ENCODE peak calls at places on chromosome 19, in four cellular contexts. One of them, this sample, is unnamed.

GRCh38 chr19:53545271-53546065 is 7.5 kb downstream of the ZNF331 start:
- DNase-seq in EL: peak; percentile 94
- DNase-seq in activated B cell treated with CpG ODN at 0.5 μM for 24 hours: no peak
- DNase-seq in activated naive CD4-positive, alpha-beta T cell treated with anti-CD3 and anti-CD28 coated beads for 36 hours: no peak
- DNase-seq in this sample: peak; percentile 86

GRCh38 chr19:17610384-17610783 is 54.9 kb downstream of the COLGALT1 start:
- DNase-seq in EL: peak; percentile 22
- DNase-seq in activated naive CD4-positive, alpha-beta T cell treated with anti-CD3 and anti-CD28 coated beads for 36 hours: no peak
- DNase-seq in activated B cell treated with CpG ODN at 0.5 μM for 24 hours: no peak
- DNase-seq in this sample: no peak

GRCh38 chr19:22052644-22053013 is 345 bp downstream of the ZNF257 start:
- DNase-seq in EL: no peak
- DNase-seq in activated B cell treated with CpG ODN at 0.5 μM for 24 hours: no peak
- DNase-seq in activated naive CD4-positive, alpha-beta T cell treated with anti-CD3 and anti-CD28 coated beads for 36 hours: peak; percentile 26
- DNase-seq in this sample: no peak

GRCh38 chr19:38837656-38838121 is 6.1 kb upstream of the ECH1 start:
- DNase-seq in activated naive CD4-positive, alpha-beta T cell treated with anti-CD3 and anti-CD28 coated beads for 36 hours: no peak
- DNase-seq in EL: peak; percentile 83
- DNase-seq in activated B cell treated with CpG ODN at 0.5 μM for 24 hours: no peak
- DNase-seq in this sample: no peak

GRCh38 chr19:2344381-2344870 is 15.6 kb upstream of the TMPRSS9 start:
- DNase-seq in activated B cell treated with CpG ODN at 0.5 μM for 24 hours: no peak
- DNase-seq in activated naive CD4-positive, alpha-beta T cell treated with anti-CD3 and anti-CD28 coated beads for 36 hours: no peak
- DNase-seq in EL: no peak
- DNase-seq in this sample: no peak

GRCh38 chr19:5827891-5828660 is 11.4 kb downstream of the FUT6 start:
- DNase-seq in activated naive CD4-positive, alpha-beta T cell treated with anti-CD3 and anti-CD28 coated beads for 36 hours: peak; percentile 96
- DNase-seq in EL: peak; percentile 93
- DNase-seq in activated B cell treated with CpG ODN at 0.5 μM for 24 hours: peak; percentile 78
- DNase-seq in this sample: peak; percentile 67

GRCh38 chr19:49581007-49581508 is at the start of gene PRRG2:
- DNase-seq in EL: no peak
- DNase-seq in activated naive CD4-positive, alpha-beta T cell treated with anti-CD3 and anti-CD28 coated beads for 36 hours: no peak
- DNase-seq in activated B cell treated with CpG ODN at 0.5 μM for 24 hours: no peak
- DNase-seq in this sample: no peak

GRCh38 chr19:3443840-3444694 is 36.3 kb downstream of the SMIM24 start:
- DNase-seq in activated B cell treated with CpG ODN at 0.5 μM for 24 hours: no peak
- DNase-seq in EL: no peak
- DNase-seq in activated naive CD4-positive, alpha-beta T cell treated with anti-CD3 and anti-CD28 coated beads for 36 hours: no peak
- DNase-seq in this sample: no peak

GRCh38 chr19:10760268-10760944 is 42.5 kb downstream of the DNM2 start:
- DNase-seq in activated B cell treated with CpG ODN at 0.5 μM for 24 hours: peak; percentile 57
- DNase-seq in activated naive CD4-positive, alpha-beta T cell treated with anti-CD3 and anti-CD28 coated beads for 36 hours: peak; percentile 65
- DNase-seq in EL: peak; percentile 49
- DNase-seq in this sample: peak; percentile 47

GRCh38 chr19:11286312-11286974 is 9.5 kb upstream of the TSPAN16 start:
- DNase-seq in EL: peak; percentile 61
- DNase-seq in activated naive CD4-positive, alpha-beta T cell treated with anti-CD3 and anti-CD28 coated beads for 36 hours: peak; percentile 13
- DNase-seq in activated B cell treated with CpG ODN at 0.5 μM for 24 hours: no peak
- DNase-seq in this sample: peak; percentile 39

GRCh38 chr19:49502866-49503581 is 6.8 kb downstream of the RPS11 start:
- DNase-seq in activated naive CD4-positive, alpha-beta T cell treated with anti-CD3 and anti-CD28 coated beads for 36 hours: peak; percentile 63
- DNase-seq in activated B cell treated with CpG ODN at 0.5 μM for 24 hours: no peak
- DNase-seq in EL: peak; percentile 70
- DNase-seq in this sample: peak; percentile 44

GRCh38 chr19:8567522-8568172 is 9.6 kb downstream of the MYO1F start:
- DNase-seq in EL: no peak
- DNase-seq in activated naive CD4-positive, alpha-beta T cell treated with anti-CD3 and anti-CD28 coated beads for 36 hours: no peak
- DNase-seq in activated B cell treated with CpG ODN at 0.5 μM for 24 hours: no peak
- DNase-seq in this sample: no peak

GRCh38 chr19:49117677-49118564 is 1.0 kb downstream of the C19orf73 start:
- DNase-seq in activated B cell treated with CpG ODN at 0.5 μM for 24 hours: no peak
- DNase-seq in EL: no peak
- DNase-seq in activated naive CD4-positive, alpha-beta T cell treated with anti-CD3 and anti-CD28 coated beads for 36 hours: no peak
- DNase-seq in this sample: no peak

GRCh38 chr19:6074709-6075403 is 35.4 kb downstream of the RFX2 start:
- DNase-seq in EL: no peak
- DNase-seq in activated naive CD4-positive, alpha-beta T cell treated with anti-CD3 and anti-CD28 coated beads for 36 hours: no peak
- DNase-seq in activated B cell treated with CpG ODN at 0.5 μM for 24 hours: no peak
- DNase-seq in this sample: no peak

GRCh38 chr19:40165362-40165937 is 25.8 kb upstream of the MAP3K10 start:
- DNase-seq in activated naive CD4-positive, alpha-beta T cell treated with anti-CD3 and anti-CD28 coated beads for 36 hours: peak; percentile 82
- DNase-seq in activated B cell treated with CpG ODN at 0.5 μM for 24 hours: peak; percentile 39
- DNase-seq in EL: peak; percentile 47
- DNase-seq in this sample: no peak

GRCh38 chr19:30074096-30074495 is 132.1 kb downstream of the URI1 start:
- DNase-seq in EL: no peak
- DNase-seq in activated naive CD4-positive, alpha-beta T cell treated with anti-CD3 and anti-CD28 coated beads for 36 hours: no peak
- DNase-seq in activated B cell treated with CpG ODN at 0.5 μM for 24 hours: no peak
- DNase-seq in this sample: no peak

GRCh38 chr19:55441692-55442321 is 1.3 kb downstream of the SHISA7 start:
- DNase-seq in activated B cell treated with CpG ODN at 0.5 μM for 24 hours: no peak
- DNase-seq in activated naive CD4-positive, alpha-beta T cell treated with anti-CD3 and anti-CD28 coated beads for 36 hours: no peak
- DNase-seq in EL: no peak
- DNase-seq in this sample: no peak

GRCh38 chr19:43561144-43561970 is 14.0 kb downstream of the XRCC1 start:
- DNase-seq in EL: no peak
- DNase-seq in activated B cell treated with CpG ODN at 0.5 μM for 24 hours: no peak
- DNase-seq in activated naive CD4-positive, alpha-beta T cell treated with anti-CD3 and anti-CD28 coated beads for 36 hours: no peak
- DNase-seq in this sample: no peak

GRCh38 chr19:18895038-18895827 is 725 bp downstream of the CERS1 start:
- DNase-seq in activated B cell treated with CpG ODN at 0.5 μM for 24 hours: no peak
- DNase-seq in EL: peak; percentile 63
- DNase-seq in activated naive CD4-positive, alpha-beta T cell treated with anti-CD3 and anti-CD28 coated beads for 36 hours: peak; percentile 26
- DNase-seq in this sample: no peak

GRCh38 chr19:18390075-18390909 is 4.3 kb downstream of the GDF15 start:
- DNase-seq in EL: no peak
- DNase-seq in activated naive CD4-positive, alpha-beta T cell treated with anti-CD3 and anti-CD28 coated beads for 36 hours: no peak
- DNase-seq in activated B cell treated with CpG ODN at 0.5 μM for 24 hours: no peak
- DNase-seq in this sample: no peak

GRCh38 chr19:14974488-14974887 is 5.2 kb downstream of the SLC1A6 start:
- DNase-seq in activated naive CD4-positive, alpha-beta T cell treated with anti-CD3 and anti-CD28 coated beads for 36 hours: no peak
- DNase-seq in EL: no peak
- DNase-seq in activated B cell treated with CpG ODN at 0.5 μM for 24 hours: no peak
- DNase-seq in this sample: no peak

GRCh38 chr19:11673608-11674041 is 65.1 kb downstream of the ZNF823 start:
- DNase-seq in activated B cell treated with CpG ODN at 0.5 μM for 24 hours: no peak
- DNase-seq in activated naive CD4-positive, alpha-beta T cell treated with anti-CD3 and anti-CD28 coated beads for 36 hours: peak; percentile 57
- DNase-seq in EL: peak; percentile 47
- DNase-seq in this sample: peak; percentile 30

GRCh38 chr19:58474291-58474996 is 1.7 kb upstream of the ZNF446 start:
- DNase-seq in activated naive CD4-positive, alpha-beta T cell treated with anti-CD3 and anti-CD28 coated beads for 36 hours: no peak
- DNase-seq in activated B cell treated with CpG ODN at 0.5 μM for 24 hours: no peak
- DNase-seq in EL: peak; percentile 65
- DNase-seq in this sample: peak; percentile 89

GRCh38 chr19:19488875-19489690 is 26.3 kb downstream of the TSSK6 start:
- DNase-seq in activated B cell treated with CpG ODN at 0.5 μM for 24 hours: peak; percentile 53
- DNase-seq in activated naive CD4-positive, alpha-beta T cell treated with anti-CD3 and anti-CD28 coated beads for 36 hours: peak; percentile 97
- DNase-seq in EL: peak; percentile 96
- DNase-seq in this sample: peak; percentile 88

GRCh38 chr19:36041831-36042230 is 9.2 kb upstream of the CLIP3 start:
- DNase-seq in activated B cell treated with CpG ODN at 0.5 μM for 24 hours: no peak
- DNase-seq in EL: peak; percentile 90
- DNase-seq in activated naive CD4-positive, alpha-beta T cell treated with anti-CD3 and anti-CD28 coated beads for 36 hours: no peak
- DNase-seq in this sample: peak; percentile 74

GRCh38 chr19:858868-859843 is at the start of gene CFD:
- DNase-seq in activated naive CD4-positive, alpha-beta T cell treated with anti-CD3 and anti-CD28 coated beads for 36 hours: no peak
- DNase-seq in EL: no peak
- DNase-seq in activated B cell treated with CpG ODN at 0.5 μM for 24 hours: no peak
- DNase-seq in this sample: no peak

GRCh38 chr19:11137542-11138384 is 17.8 kb downstream of the SPC24 start:
- DNase-seq in activated naive CD4-positive, alpha-beta T cell treated with anti-CD3 and anti-CD28 coated beads for 36 hours: peak; percentile 70
- DNase-seq in EL: peak; percentile 94
- DNase-seq in activated B cell treated with CpG ODN at 0.5 μM for 24 hours: no peak
- DNase-seq in this sample: peak; percentile 73

GRCh38 chr19:27793128-27793643 is 1419.8 kb downstream of the UQCRFS1 start:
- DNase-seq in activated naive CD4-positive, alpha-beta T cell treated with anti-CD3 and anti-CD28 coated beads for 36 hours: peak; percentile 76
- DNase-seq in activated B cell treated with CpG ODN at 0.5 μM for 24 hours: no peak
- DNase-seq in EL: peak; percentile 86
- DNase-seq in this sample: peak; percentile 75

GRCh38 chr19:4972509-4973230 is 3.8 kb downstream of the KDM4B start:
- DNase-seq in activated B cell treated with CpG ODN at 0.5 μM for 24 hours: no peak
- DNase-seq in EL: peak; percentile 65
- DNase-seq in activated naive CD4-positive, alpha-beta T cell treated with anti-CD3 and anti-CD28 coated beads for 36 hours: no peak
- DNase-seq in this sample: peak; percentile 52

GRCh38 chr19:46746281-46746965 is at the start of gene STRN4:
- DNase-seq in activated naive CD4-positive, alpha-beta T cell treated with anti-CD3 and anti-CD28 coated beads for 36 hours: peak; percentile 47
- DNase-seq in EL: peak; percentile 53
- DNase-seq in activated B cell treated with CpG ODN at 0.5 μM for 24 hours: peak; percentile 51
- DNase-seq in this sample: no peak

GRCh38 chr19:47507924-47508553 is 6.8 kb downstream of the NAPA start:
- DNase-seq in activated naive CD4-positive, alpha-beta T cell treated with anti-CD3 and anti-CD28 coated beads for 36 hours: no peak
- DNase-seq in activated B cell treated with CpG ODN at 0.5 μM for 24 hours: no peak
- DNase-seq in EL: no peak
- DNase-seq in this sample: no peak

GRCh38 chr19:11261431-11261901 is 858 bp downstream of the DOCK6 start:
- DNase-seq in activated naive CD4-positive, alpha-beta T cell treated with anti-CD3 and anti-CD28 coated beads for 36 hours: no peak
- DNase-seq in activated B cell treated with CpG ODN at 0.5 μM for 24 hours: no peak
- DNase-seq in EL: no peak
- DNase-seq in this sample: no peak

GRCh38 chr19:16661480-16662034 is 618 bp downstream of the TMEM38A start:
- DNase-seq in activated B cell treated with CpG ODN at 0.5 μM for 24 hours: peak; percentile 27
- DNase-seq in EL: no peak
- DNase-seq in activated naive CD4-positive, alpha-beta T cell treated with anti-CD3 and anti-CD28 coated beads for 36 hours: peak; percentile 6
- DNase-seq in this sample: no peak

GRCh38 chr19:35279985-35280821 is 2.1 kb upstream of the HAMP start:
- DNase-seq in activated naive CD4-positive, alpha-beta T cell treated with anti-CD3 and anti-CD28 coated beads for 36 hours: no peak
- DNase-seq in activated B cell treated with CpG ODN at 0.5 μM for 24 hours: no peak
- DNase-seq in EL: no peak
- DNase-seq in this sample: no peak

GRCh38 chr19:10544753-10545251 is 1.1 kb downstream of the ATG4D start:
- DNase-seq in activated naive CD4-positive, alpha-beta T cell treated with anti-CD3 and anti-CD28 coated beads for 36 hours: peak; percentile 25
- DNase-seq in activated B cell treated with CpG ODN at 0.5 μM for 24 hours: no peak
- DNase-seq in EL: no peak
- DNase-seq in this sample: no peak

GRCh38 chr19:8680676-8681344 is 17.8 kb downstream of the ACTL9 start:
- DNase-seq in activated naive CD4-positive, alpha-beta T cell treated with anti-CD3 and anti-CD28 coated beads for 36 hours: no peak
- DNase-seq in EL: no peak
- DNase-seq in activated B cell treated with CpG ODN at 0.5 μM for 24 hours: no peak
- DNase-seq in this sample: no peak

This sample was measured in astrocyte.